ENCODE peak calls at places on chromosomes 4 and X, in six cellular contexts. One of them, this sample, is unnamed. For H3K4me1, the result is how much of the 10 kb centered on the place peaks cover.

GRCh38 chr4:153418581-153418980 is 47.6 kb upstream of the TMEM131L start:
- DNase-seq in H9: peak
- DNase-seq in heart right ventricle: no peak
- DNase-seq in upper lobe of right lung: no peak
- DNase-seq in psoas muscle: no peak
- DNase-seq in thyroid gland: no peak
- DNase-seq in this sample: no peak

GRCh38 chr4:94171616-94172015 is 36.0 kb upstream of the SMARCAD1 start:
- DNase-seq in H9: no peak
- DNase-seq in heart right ventricle: no peak
- DNase-seq in upper lobe of right lung: no peak
- DNase-seq in psoas muscle: no peak
- DNase-seq in thyroid gland: no peak
- DNase-seq in this sample: no peak

GRCh38 chr4:63788271-63788670 is 621.0 kb downstream of the TECRL start:
- DNase-seq in H9: no peak
- DNase-seq in heart right ventricle: no peak
- DNase-seq in upper lobe of right lung: no peak
- DNase-seq in psoas muscle: no peak
- DNase-seq in thyroid gland: no peak
- DNase-seq in this sample: no peak

GRCh38 chr4:6410078-6410477 is 62.3 kb downstream of the PPP2R2C start:
- DNase-seq in H9: no peak
- DNase-seq in heart right ventricle: no peak
- DNase-seq in upper lobe of right lung: peak
- DNase-seq in psoas muscle: no peak
- DNase-seq in thyroid gland: no peak
- DNase-seq in this sample: no peak

GRCh38 chrX:96436105-96436504 is 248.5 kb upstream of the DIAPH2 start:
- DNase-seq in H9: no peak
- DNase-seq in heart right ventricle: no peak
- DNase-seq in upper lobe of right lung: no peak
- DNase-seq in psoas muscle: no peak
- DNase-seq in thyroid gland: no peak
- DNase-seq in this sample: no peak

GRCh38 chr4:87117051-87117729 is 103.2 kb downstream of the KLHL8 start:
- DNase-seq in H9: no peak
- DNase-seq in heart right ventricle: no peak
- DNase-seq in upper lobe of right lung: no peak
- DNase-seq in psoas muscle: no peak
- DNase-seq in thyroid gland: peak
- DNase-seq in this sample: no peak

GRCh38 chrX:143461616-143462015 is 55.7 kb downstream of the SPANXN3 start:
- DNase-seq in H9: no peak
- DNase-seq in heart right ventricle: no peak
- DNase-seq in upper lobe of right lung: no peak
- DNase-seq in psoas muscle: no peak
- DNase-seq in thyroid gland: no peak
- DNase-seq in this sample: no peak

GRCh38 chrX:97685753-97686152 is 802.0 kb downstream of the RPA4 start:
- DNase-seq in H9: no peak
- DNase-seq in heart right ventricle: no peak
- DNase-seq in upper lobe of right lung: no peak
- DNase-seq in psoas muscle: no peak
- DNase-seq in thyroid gland: peak
- DNase-seq in this sample: no peak

GRCh38 chrX:8811611-8812010 is 10.4 kb upstream of the FAM9A start:
- DNase-seq in H9: no peak
- DNase-seq in heart right ventricle: no peak
- DNase-seq in upper lobe of right lung: no peak
- DNase-seq in psoas muscle: no peak
- DNase-seq in thyroid gland: no peak
- DNase-seq in this sample: no peak

GRCh38 chr4:84870398-84871163 is 95.9 kb downstream of the WDFY3 start:
- DNase-seq in H9: peak
- DNase-seq in heart right ventricle: no peak
- DNase-seq in upper lobe of right lung: no peak
- DNase-seq in psoas muscle: no peak
- DNase-seq in thyroid gland: no peak
- DNase-seq in this sample: no peak

GRCh38 chrX:10296581-10296980 is 139.8 kb downstream of the CLCN4 start:
- DNase-seq in H9: no peak
- DNase-seq in heart right ventricle: no peak
- DNase-seq in upper lobe of right lung: no peak
- DNase-seq in psoas muscle: no peak
- DNase-seq in thyroid gland: no peak
- DNase-seq in this sample: no peak

GRCh38 chrX:78182881-78183280 is 43.4 kb upstream of the TAF9B start:
- DNase-seq in H9: no peak
- DNase-seq in heart right ventricle: no peak
- DNase-seq in upper lobe of right lung: no peak
- DNase-seq in psoas muscle: no peak
- DNase-seq in thyroid gland: no peak
- DNase-seq in this sample: no peak

DNA sequence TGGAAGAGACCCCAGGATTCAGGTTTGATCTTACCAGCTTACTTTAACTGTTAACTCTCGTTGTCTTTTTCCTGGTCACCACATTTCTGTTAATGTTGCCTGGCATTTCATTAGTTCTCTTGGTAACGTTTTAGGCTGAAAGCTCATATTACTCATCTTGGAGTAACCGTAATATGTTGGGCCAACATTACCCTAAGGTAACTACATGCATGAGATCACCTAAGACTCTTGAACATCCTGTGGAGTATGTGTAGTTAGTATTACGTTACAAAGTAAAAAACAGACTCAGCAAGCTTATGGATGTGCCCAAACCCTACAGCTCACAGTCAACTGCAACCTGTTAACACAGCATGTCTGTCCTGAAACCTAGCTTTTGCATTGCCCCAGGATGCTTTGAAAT is 203.3 kb upstream of the HS3ST1 start:
- DNase-seq in H9: no peak
- DNase-seq in heart right ventricle: no peak
- DNase-seq in upper lobe of right lung: no peak
- DNase-seq in psoas muscle: no peak
- DNase-seq in thyroid gland: no peak
- DNase-seq in this sample: no peak
- H3K4me1 ChIP-seq in H9: under half
- H3K4me1 ChIP-seq in heart right ventricle: under half
- H3K4me1 ChIP-seq in upper lobe of right lung: under half
- H3K4me1 ChIP-seq in psoas muscle: under half
- H3K4me1 ChIP-seq in thyroid gland: under half
- H3K4me1 ChIP-seq in this sample: under half

GRCh38 chr4:74268643-74269042 is 39.6 kb upstream of the EPGN start:
- DNase-seq in H9: no peak
- DNase-seq in heart right ventricle: no peak
- DNase-seq in upper lobe of right lung: no peak
- DNase-seq in psoas muscle: no peak
- DNase-seq in thyroid gland: no peak
- DNase-seq in this sample: no peak
- TF ChIP-seq CTCF in H9: no peak
- TF ChIP-seq CTCF in heart right ventricle: no peak
- TF ChIP-seq CTCF in upper lobe of right lung: no peak
- TF ChIP-seq CTCF in psoas muscle: no peak
- TF ChIP-seq CTCF in thyroid gland: no peak
- TF ChIP-seq CTCF in this sample: no peak

GRCh38 chr4:183200453-183200852 is 101.4 kb downstream of the WWC2 start:
- DNase-seq in H9: no peak
- DNase-seq in heart right ventricle: peak
- DNase-seq in upper lobe of right lung: peak
- DNase-seq in psoas muscle: peak
- DNase-seq in thyroid gland: peak
- DNase-seq in this sample: no peak

GRCh38 chr4:183204793-183205192 is 105.7 kb downstream of the WWC2 start:
- DNase-seq in H9: no peak
- DNase-seq in heart right ventricle: no peak
- DNase-seq in upper lobe of right lung: no peak
- DNase-seq in psoas muscle: no peak
- DNase-seq in thyroid gland: no peak
- DNase-seq in this sample: no peak

GRCh38 chr4:183201331-183201730 is 102.3 kb downstream of the WWC2 start:
- DNase-seq in H9: no peak
- DNase-seq in heart right ventricle: no peak
- DNase-seq in upper lobe of right lung: no peak
- DNase-seq in psoas muscle: no peak
- DNase-seq in thyroid gland: no peak
- DNase-seq in this sample: no peak

GRCh38 chr4:183205682-183206081 is 106.6 kb downstream of the WWC2 start:
- DNase-seq in H9: no peak
- DNase-seq in heart right ventricle: no peak
- DNase-seq in upper lobe of right lung: no peak
- DNase-seq in psoas muscle: no peak
- DNase-seq in thyroid gland: no peak
- DNase-seq in this sample: no peak

DNA sequence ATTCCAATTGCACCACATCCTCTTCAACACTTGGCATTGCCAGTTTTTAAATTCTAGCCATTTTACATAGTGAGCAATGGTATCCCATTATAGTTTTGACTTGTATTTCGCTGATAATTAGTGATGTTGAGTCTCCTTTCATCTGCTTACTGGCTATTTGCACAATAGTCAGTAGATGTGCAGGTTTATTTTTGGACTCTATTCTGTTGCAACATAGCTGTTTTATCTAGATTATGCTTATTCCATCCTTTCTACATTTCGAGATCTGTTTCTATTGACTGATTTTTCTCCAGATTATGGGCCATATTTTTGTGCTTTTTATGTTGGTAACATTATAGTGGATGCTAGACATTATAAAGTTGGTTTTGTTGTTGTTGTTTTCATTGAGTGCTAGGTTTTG is 106.1 kb downstream of the WWC2 start:
- DNase-seq in H9: no peak
- DNase-seq in heart right ventricle: no peak
- DNase-seq in upper lobe of right lung: no peak
- DNase-seq in psoas muscle: no peak
- DNase-seq in thyroid gland: no peak
- DNase-seq in this sample: no peak
- H3K27ac ChIP-seq in H9: no peak
- H3K27ac ChIP-seq in heart right ventricle: no peak
- H3K27ac ChIP-seq in upper lobe of right lung: no peak
- H3K27ac ChIP-seq in psoas muscle: no peak
- H3K27ac ChIP-seq in thyroid gland: no peak
- H3K27ac ChIP-seq in this sample: no peak

GRCh38 chr4:99090511-99090910 is 1.9 kb upstream of the ADH5 start:
- DNase-seq in H9: no peak
- DNase-seq in heart right ventricle: no peak
- DNase-seq in upper lobe of right lung: no peak
- DNase-seq in psoas muscle: no peak
- DNase-seq in thyroid gland: no peak
- DNase-seq in this sample: no peak
- H3K4me1 ChIP-seq in H9: under half
- H3K4me1 ChIP-seq in heart right ventricle: under half
- H3K4me1 ChIP-seq in upper lobe of right lung: under half
- H3K4me1 ChIP-seq in psoas muscle: under half
- H3K4me1 ChIP-seq in thyroid gland: under half
- H3K4me1 ChIP-seq in this sample: under half

GRCh38 chrX:79268788-79269187 is 98.3 kb downstream of the ITM2A start:
- DNase-seq in H9: no peak
- DNase-seq in heart right ventricle: no peak
- DNase-seq in upper lobe of right lung: no peak
- DNase-seq in psoas muscle: no peak
- DNase-seq in thyroid gland: no peak
- DNase-seq in this sample: no peak

GRCh38 chrX:79266702-79267101 is 100.4 kb downstream of the ITM2A start:
- DNase-seq in H9: no peak
- DNase-seq in heart right ventricle: no peak
- DNase-seq in upper lobe of right lung: no peak
- DNase-seq in psoas muscle: no peak
- DNase-seq in thyroid gland: no peak
- DNase-seq in this sample: no peak

DNA sequence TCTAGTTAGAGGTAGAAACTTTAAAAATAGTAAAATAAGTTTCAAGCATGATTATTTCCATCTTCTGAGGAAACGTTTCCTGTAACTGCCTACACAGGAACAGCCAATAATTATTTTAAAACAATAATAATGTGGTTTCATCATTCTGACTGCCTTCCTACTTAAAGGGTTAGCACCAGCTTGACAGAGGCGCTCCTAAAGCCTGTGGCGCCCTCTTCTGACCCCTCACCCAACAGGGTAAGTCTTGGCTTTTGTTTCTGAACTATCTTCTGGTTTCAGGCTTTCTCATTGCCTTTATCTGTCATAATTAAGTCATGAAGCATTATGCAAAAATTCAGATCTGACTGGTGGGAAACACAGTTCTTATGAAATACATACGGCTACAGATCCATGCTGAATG is 96.7 kb downstream of the ITM2A start:
- DNase-seq in H9: peak
- DNase-seq in heart right ventricle: peak
- DNase-seq in upper lobe of right lung: no peak
- DNase-seq in psoas muscle: peak
- DNase-seq in thyroid gland: peak
- DNase-seq in this sample: no peak
- TF ChIP-seq CTCF in H9: peak
- TF ChIP-seq CTCF in heart right ventricle: peak
- TF ChIP-seq CTCF in upper lobe of right lung: peak
- TF ChIP-seq CTCF in psoas muscle: peak
- TF ChIP-seq CTCF in thyroid gland: no peak
- TF ChIP-seq CTCF in this sample: no peak

GRCh38 chr4:186105721-186106335 is 1.3 kb downstream of the FAM149A start:
- DNase-seq in H9: no peak
- DNase-seq in heart right ventricle: no peak
- DNase-seq in upper lobe of right lung: no peak
- DNase-seq in psoas muscle: no peak
- DNase-seq in thyroid gland: no peak
- DNase-seq in this sample: no peak

GRCh38 chr4:186104114-186104894 is at the start of gene FAM149A:
- DNase-seq in H9: peak
- DNase-seq in heart right ventricle: peak
- DNase-seq in upper lobe of right lung: peak
- DNase-seq in psoas muscle: peak
- DNase-seq in thyroid gland: peak
- DNase-seq in this sample: no peak

GRCh38 chr4:186108391-186108790 is 3.9 kb downstream of the FAM149A start:
- DNase-seq in H9: no peak
- DNase-seq in heart right ventricle: no peak
- DNase-seq in upper lobe of right lung: no peak
- DNase-seq in psoas muscle: no peak
- DNase-seq in thyroid gland: no peak
- DNase-seq in this sample: no peak

GRCh38 chr4:186104895-186105720 is 604 bp downstream of the FAM149A start:
- DNase-seq in H9: peak
- DNase-seq in heart right ventricle: peak
- DNase-seq in upper lobe of right lung: peak
- DNase-seq in psoas muscle: peak
- DNase-seq in thyroid gland: peak
- DNase-seq in this sample: no peak

DNA sequence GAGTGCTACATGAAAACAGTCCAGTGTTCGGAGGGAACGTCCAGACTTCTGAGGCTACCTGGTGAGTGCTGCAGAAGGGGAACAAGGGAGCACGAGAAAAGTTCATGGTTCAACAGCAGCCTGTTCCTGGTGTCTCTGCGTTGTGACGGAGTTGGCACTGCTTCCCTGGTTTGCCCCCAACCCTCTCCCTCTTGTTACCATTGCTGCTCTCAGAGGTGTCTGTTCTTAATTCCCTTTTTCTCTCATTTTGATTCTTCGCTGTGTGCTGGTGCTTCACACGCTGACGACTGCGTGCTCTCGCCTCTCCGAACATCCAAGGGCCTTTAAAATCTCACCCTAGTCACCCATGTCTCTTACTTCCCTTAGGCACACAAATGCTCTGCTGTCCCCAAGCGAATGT is 1.6 kb upstream of the FAM149A start:
- DNase-seq in H9: no peak
- DNase-seq in heart right ventricle: no peak
- DNase-seq in upper lobe of right lung: no peak
- DNase-seq in psoas muscle: no peak
- DNase-seq in thyroid gland: no peak
- DNase-seq in this sample: no peak
- H3K27ac ChIP-seq in H9: no peak
- H3K27ac ChIP-seq in heart right ventricle: no peak
- H3K27ac ChIP-seq in upper lobe of right lung: no peak
- H3K27ac ChIP-seq in psoas muscle: no peak
- H3K27ac ChIP-seq in thyroid gland: no peak
- H3K27ac ChIP-seq in this sample: no peak